ENCODE peak calls at places on chromosome 5, in four cellular contexts. One of them, this sample, is unnamed. For H3K9me3 and H3K4me1, the result is how much of the 10 kb centered on the place peaks cover.

GRCh38 chr5:63572751-63573150 is 389.5 kb downstream of the HTR1A start:
- DNase-seq in PC-3: no peak
- DNase-seq in psoas muscle: no peak
- DNase-seq in pancreas: no peak
- DNase-seq in this sample: no peak

GRCh38 chr5:37015795-37016666 is 139.5 kb downstream of the NIPBL start:
- DNase-seq in PC-3: peak
- DNase-seq in pancreas: no peak
- DNase-seq in psoas muscle: no peak
- DNase-seq in this sample: no peak

GRCh38 chr5:143186623-143187022 is 216.9 kb downstream of the NR3C1 start:
- DNase-seq in psoas muscle: no peak
- DNase-seq in pancreas: no peak
- DNase-seq in PC-3: no peak
- DNase-seq in this sample: no peak

GRCh38 chr5:33401482-33402390 is 39.0 kb upstream of the TARS1 start:
- DNase-seq in psoas muscle: no peak
- DNase-seq in PC-3: peak
- DNase-seq in pancreas: no peak
- DNase-seq in this sample: no peak

GRCh38 chr5:116453920-116454319 is 120.7 kb downstream of the SEMA6A start:
- DNase-seq in pancreas: no peak
- DNase-seq in PC-3: no peak
- DNase-seq in psoas muscle: no peak
- DNase-seq in this sample: no peak

GRCh38 chr5:158979749-158980521 is 119.8 kb downstream of the EBF1 start:
- DNase-seq in PC-3: peak
- DNase-seq in psoas muscle: peak
- DNase-seq in pancreas: peak
- DNase-seq in this sample: no peak

GRCh38 chr5:122901346-122901745 is 55.9 kb downstream of the SNX24 start:
- DNase-seq in pancreas: no peak
- DNase-seq in PC-3: no peak
- DNase-seq in psoas muscle: no peak
- DNase-seq in this sample: no peak

GRCh38 chr5:128329542-128329941 is 208.5 kb downstream of the FBN2 start:
- DNase-seq in pancreas: no peak
- DNase-seq in psoas muscle: no peak
- DNase-seq in PC-3: no peak
- DNase-seq in this sample: no peak

GRCh38 chr5:112846556-112846955 is 14.5 kb upstream of the SRP19 start:
- DNase-seq in pancreas: no peak
- DNase-seq in psoas muscle: no peak
- DNase-seq in PC-3: no peak
- DNase-seq in this sample: no peak

GRCh38 chr5:37837101-37838032 is 2.5 kb downstream of the GDNF start:
- DNase-seq in pancreas: peak
- DNase-seq in PC-3: peak
- DNase-seq in psoas muscle: peak
- DNase-seq in this sample: peak

GRCh38 chr5:150503386-150503785 is 4.5 kb upstream of the NDST1 start:
- DNase-seq in psoas muscle: no peak
- DNase-seq in PC-3: no peak
- DNase-seq in pancreas: no peak
- DNase-seq in this sample: no peak

GRCh38 chr5:137415231-137415681 is 83.9 kb downstream of the SPOCK1 start:
- DNase-seq in psoas muscle: no peak
- DNase-seq in pancreas: no peak
- DNase-seq in PC-3: peak
- DNase-seq in this sample: no peak

GRCh38 chr5:157670662-157671591 is at the start of gene C5orf52:
- DNase-seq in PC-3: peak
- DNase-seq in pancreas: peak
- DNase-seq in psoas muscle: peak
- DNase-seq in this sample: peak

GRCh38 chr5:173940269-173940668 is 48.7 kb upstream of the C5orf47 start:
- DNase-seq in psoas muscle: no peak
- DNase-seq in pancreas: no peak
- DNase-seq in PC-3: no peak
- DNase-seq in this sample: no peak

GRCh38 chr5:179250561-179251225 is 94.6 kb downstream of the ADAMTS2 start:
- DNase-seq in pancreas: peak
- DNase-seq in psoas muscle: no peak
- DNase-seq in PC-3: no peak
- DNase-seq in this sample: peak

GRCh38 chr5:54469655-54470054 is 14.2 kb downstream of the HSPB3 start:
- DNase-seq in psoas muscle: no peak
- DNase-seq in PC-3: no peak
- DNase-seq in pancreas: no peak
- DNase-seq in this sample: no peak

GRCh38 chr5:92977766-92978555 is 603.1 kb downstream of the NR2F1-AS1 start:
- DNase-seq in pancreas: no peak
- DNase-seq in psoas muscle: no peak
- DNase-seq in PC-3: no peak
- DNase-seq in this sample: no peak

GRCh38 chr5:128264567-128264966 is 181.0 kb downstream of the SLC12A2 start:
- DNase-seq in psoas muscle: no peak
- DNase-seq in PC-3: no peak
- DNase-seq in pancreas: no peak
- DNase-seq in this sample: no peak

GRCh38 chr5:103472820-103473219 is 89.8 kb downstream of the NUDT12 start:
- DNase-seq in psoas muscle: no peak
- DNase-seq in PC-3: peak
- DNase-seq in pancreas: no peak
- DNase-seq in this sample: no peak

GRCh38 chr5:1008451-1009358 is at the start of gene NKD2:
- DNase-seq in psoas muscle: peak
- DNase-seq in PC-3: peak
- DNase-seq in pancreas: peak
- DNase-seq in this sample: peak

GRCh38 chr5:178428341-178429155 is 161.6 kb downstream of the COL23A1 start:
- DNase-seq in pancreas: peak
- DNase-seq in PC-3: no peak
- DNase-seq in psoas muscle: peak
- DNase-seq in this sample: peak

GRCh38 chr5:34598177-34598794 is 57.8 kb upstream of the RAI14 start:
- DNase-seq in pancreas: no peak
- DNase-seq in PC-3: peak
- DNase-seq in psoas muscle: no peak
- DNase-seq in this sample: no peak

GRCh38 chr5:41978686-41979085 is 53.6 kb downstream of the FBXO4 start:
- DNase-seq in psoas muscle: no peak
- DNase-seq in pancreas: no peak
- DNase-seq in PC-3: no peak
- DNase-seq in this sample: no peak

GRCh38 chr5:93087326-93087725 is 493.7 kb downstream of the NR2F1-AS1 start:
- DNase-seq in pancreas: no peak
- DNase-seq in psoas muscle: no peak
- DNase-seq in PC-3: no peak
- DNase-seq in this sample: no peak

GRCh38 chr5:38420691-38421395 is 135.6 kb downstream of the LIFR start:
- DNase-seq in pancreas: peak
- DNase-seq in psoas muscle: peak
- DNase-seq in PC-3: peak
- DNase-seq in this sample: no peak

GRCh38 chr5:128579111-128579510 is 41.1 kb upstream of the FBN2 start:
- DNase-seq in psoas muscle: no peak
- DNase-seq in PC-3: peak
- DNase-seq in pancreas: no peak
- DNase-seq in this sample: no peak

GRCh38 chr5:83473344-83474169 is 2.0 kb downstream of the VCAN start:
- DNase-seq in PC-3: peak
- DNase-seq in psoas muscle: peak
- DNase-seq in pancreas: peak
- DNase-seq in this sample: peak

GRCh38 chr5:81800797-81801196 is 49.9 kb upstream of the SSBP2 start:
- DNase-seq in pancreas: no peak
- DNase-seq in psoas muscle: no peak
- DNase-seq in PC-3: peak
- DNase-seq in this sample: no peak

DNA sequence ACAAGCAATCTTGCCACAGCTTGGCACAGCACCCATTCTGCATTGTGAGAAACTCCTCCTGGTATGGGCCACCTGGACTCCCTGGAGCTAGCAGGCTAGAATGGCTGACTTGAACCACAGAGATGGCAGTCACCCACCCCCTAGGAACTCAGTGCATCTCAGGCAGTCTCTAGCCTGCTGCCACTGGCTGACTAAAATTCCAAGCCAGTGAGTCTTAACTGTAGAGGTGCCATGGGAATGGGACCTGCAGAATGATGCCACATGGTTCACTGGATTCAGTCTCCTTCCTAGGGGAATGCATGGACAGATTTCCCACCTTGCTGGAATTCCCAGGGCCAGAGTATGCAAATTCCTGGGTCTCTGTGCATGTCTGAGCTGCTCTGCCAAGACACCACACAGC is 382.9 kb downstream of the MAN2A1 start:
- DNase-seq in psoas muscle: no peak
- DNase-seq in pancreas: no peak
- DNase-seq in PC-3: no peak
- DNase-seq in this sample: no peak
- H3K9me3 ChIP-seq in psoas muscle: under half
- H3K9me3 ChIP-seq in pancreas: under half
- H3K9me3 ChIP-seq in PC-3: under half
- H3K9me3 ChIP-seq in this sample: under half

DNA sequence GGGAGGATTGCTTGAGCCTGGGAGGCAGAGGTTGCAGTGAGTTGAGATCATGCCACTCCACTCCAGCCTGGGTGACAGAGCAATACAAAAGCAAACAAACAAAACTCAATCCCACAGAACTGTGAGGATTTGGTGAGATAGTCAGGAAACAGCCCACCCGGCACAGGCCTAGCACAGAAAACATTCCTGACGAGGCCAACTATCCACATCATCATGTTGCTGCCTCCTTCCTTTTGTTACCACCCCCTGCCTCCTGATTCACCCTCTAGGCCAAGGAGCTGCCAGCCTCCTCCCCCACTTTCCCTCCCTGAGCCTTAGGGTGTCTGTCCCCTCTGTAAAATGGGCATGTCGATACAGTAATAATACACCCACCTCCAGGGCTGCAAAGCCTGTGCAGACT is 39.0 kb downstream of the STK10 start:
- DNase-seq in psoas muscle: no peak
- DNase-seq in pancreas: peak
- DNase-seq in PC-3: no peak
- DNase-seq in this sample: no peak
- H3K4me1 ChIP-seq in psoas muscle: under half
- H3K4me1 ChIP-seq in pancreas: under half
- H3K4me1 ChIP-seq in PC-3: under half
- H3K4me1 ChIP-seq in this sample: under half

GRCh38 chr5:135534609-135535419 is 950 bp downstream of the NEUROG1 start:
- DNase-seq in PC-3: no peak
- DNase-seq in pancreas: no peak
- DNase-seq in psoas muscle: no peak
- DNase-seq in this sample: no peak

GRCh38 chr5:135535820-135536801 is at the start of gene NEUROG1:
- DNase-seq in psoas muscle: no peak
- DNase-seq in PC-3: no peak
- DNase-seq in pancreas: no peak
- DNase-seq in this sample: no peak

GRCh38 chr5:135533346-135533745 is 2.4 kb downstream of the NEUROG1 start:
- DNase-seq in PC-3: no peak
- DNase-seq in pancreas: no peak
- DNase-seq in psoas muscle: no peak
- DNase-seq in this sample: no peak

GRCh38 chr5:135535420-135535819 is 344 bp downstream of the NEUROG1 start:
- DNase-seq in psoas muscle: no peak
- DNase-seq in pancreas: no peak
- DNase-seq in PC-3: no peak
- DNase-seq in this sample: no peak

DNA sequence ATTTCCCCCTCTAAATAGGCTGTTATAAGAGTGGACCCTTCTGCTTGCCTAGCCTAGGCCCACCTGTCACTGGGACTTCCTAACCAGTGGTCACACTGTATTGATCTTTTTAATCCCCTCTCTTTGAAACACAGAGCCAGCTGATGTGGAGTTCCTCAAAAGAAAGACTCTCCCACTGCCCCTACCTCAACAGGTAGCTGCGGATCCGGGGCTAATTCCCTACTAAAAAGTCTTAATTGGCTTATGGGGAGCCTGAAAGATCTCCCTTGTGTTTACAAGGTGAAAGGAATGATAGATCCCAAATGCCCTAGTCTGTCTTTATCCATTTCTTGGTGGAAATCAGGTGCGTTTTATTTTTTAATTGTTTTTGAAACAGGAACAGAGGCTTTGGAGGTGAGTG is 2.0 kb downstream of the NEUROG1 start:
- DNase-seq in PC-3: no peak
- DNase-seq in pancreas: no peak
- DNase-seq in psoas muscle: no peak
- DNase-seq in this sample: no peak
- H3K9me3 ChIP-seq in PC-3: under half
- H3K9me3 ChIP-seq in pancreas: under half
- H3K9me3 ChIP-seq in psoas muscle: under half
- H3K9me3 ChIP-seq in this sample: under half

GRCh38 chr5:139681466-139681865 is 33.3 kb downstream of the CXXC5 start:
- DNase-seq in psoas muscle: no peak
- DNase-seq in PC-3: no peak
- DNase-seq in pancreas: no peak
- DNase-seq in this sample: no peak

GRCh38 chr5:139682016-139682975 is 34.1 kb downstream of the CXXC5 start:
- DNase-seq in pancreas: peak
- DNase-seq in psoas muscle: no peak
- DNase-seq in PC-3: no peak
- DNase-seq in this sample: no peak

GRCh38 chr5:139678751-139679750 is 30.9 kb downstream of the CXXC5 start:
- DNase-seq in PC-3: no peak
- DNase-seq in psoas muscle: peak
- DNase-seq in pancreas: no peak
- DNase-seq in this sample: no peak

GRCh38 chr5:139681112-139681458 is 32.9 kb downstream of the CXXC5 start:
- DNase-seq in pancreas: no peak
- DNase-seq in PC-3: no peak
- DNase-seq in psoas muscle: no peak
- DNase-seq in this sample: no peak

GRCh38 chr5:139680368-139681111 is 32.4 kb downstream of the CXXC5 start:
- DNase-seq in psoas muscle: no peak
- DNase-seq in PC-3: no peak
- DNase-seq in pancreas: peak
- DNase-seq in this sample: no peak
- H3K4me1 ChIP-seq in psoas muscle: half or more
- H3K4me1 ChIP-seq in PC-3: under half
- H3K4me1 ChIP-seq in pancreas: under half
- H3K4me1 ChIP-seq in this sample: under half